ENCODE peak calls at places on chromosome 14, in seven cellular contexts. I is G401, M is NCI-H748 treated with DMSO at 0.1 percent for 48 hours, G is transverse colon, Q is adipocyte, Y is ELR, E is AG09309. F is an unnamed sample.
A peak's percentile ranks its signal among the peaks of the same experiment; 100 is the strongest.

GRCh38 chr14:21068521-21069387 is 1.4 kb upstream of the ARHGEF40 start:
- DNase-seq in G (peak; percentile 71), Y (peak; percentile 74), I (peak; percentile 83), M (peak; percentile 69), E (no peak), Q (peak; percentile 88), F (no peak)

GRCh38 chr14:59246566-59246965 is 58.1 kb downstream of the DAAM1 start:
- DNase-seq in I (no peak), Q (no peak), E (no peak), Y (peak; percentile 79), M (no peak), G (no peak), F (no peak)

GRCh38 chr14:94923771-94924170 is 153.9 kb upstream of the GSC start:
- DNase-seq in I (no peak), Y (no peak), M (no peak), G (no peak), E (no peak), Q (no peak), F (no peak)

GRCh38 chr14:70724944-70725343 is 83.2 kb downstream of the TTC9 start:
- DNase-seq in Q (no peak), M (no peak), G (no peak), I (no peak), Y (no peak), E (no peak), F (no peak)

GRCh38 chr14:103692871-103693270 is 22.4 kb downstream of the XRCC3 start:
- DNase-seq in M (no peak), G (peak; percentile 10), Q (no peak), Y (no peak), E (no peak), I (no peak), F (no peak)

GRCh38 chr14:96086032-96086431 is 46.9 kb downstream of the C14orf132 start:
- DNase-seq in Y (peak; percentile 92), I (peak; percentile 4), E (no peak), M (no peak), G (no peak), Q (peak; percentile 72), F (no peak)

GRCh38 chr14:65184032-65184764 is 81.9 kb upstream of the MAX start:
- DNase-seq in M (no peak), E (no peak), G (no peak), Y (peak; percentile 64), Q (no peak), I (no peak), F (no peak)

GRCh38 chr14:76928301-76928700 is 100.2 kb downstream of the IRF2BPL start:
- DNase-seq in Q (no peak), Y (no peak), E (no peak), M (no peak), I (no peak), G (no peak), F (no peak)

GRCh38 chr14:91509083-91509877 is 830 bp downstream of the PPP4R3A start:
- DNase-seq in Q (peak; percentile 57), Y (peak; percentile 39), E (no peak), G (peak; percentile 38), M (peak; percentile 32), I (no peak), F (no peak)

GRCh38 chr14:24690492-24690891 is 56.5 kb upstream of the GZMB start:
- DNase-seq in G (no peak), M (no peak), Q (no peak), Y (no peak), E (no peak), I (no peak), F (peak; percentile 65)

GRCh38 chr14:70893062-70893841 is 14.0 kb upstream of the PCNX1 start:
- DNase-seq in G (no peak), Q (no peak), Y (no peak), I (no peak), M (no peak), E (no peak), F (no peak)

GRCh38 chr14:23478109-23478698 is 8.7 kb downstream of the NGDN start:
- DNase-seq in Y (peak; percentile 68), Q (peak; percentile 89), M (peak; percentile 31), G (peak; percentile 51), E (peak; percentile 29), I (peak; percentile 81), F (no peak)

F was measured in iPS DF 19.7.